ENCODE peak calls at places on chromosome 14, in six cellular contexts. J is fibroblast of lung, K is cardiac muscle cell, X is ascending aorta, E is adrenal gland, Y is mammary epithelial cell. G is an unnamed sample.

GRCh38 chr14:48693793-48694192 is 892.4 kb downstream of the RPS29 start:
- DNase-seq in J (no peak), K (no peak), X (no peak), E (no peak), Y (no peak), G (no peak)

GRCh38 chr14:105251920-105252319 is 3.6 kb downstream of the BTBD6 start:
- DNase-seq in J (no peak), K (no peak), X (no peak), E (no peak), Y (no peak), G (no peak)

GRCh38 chr14:33509927-33510535 is 440.8 kb downstream of the EGLN3 start:
- DNase-seq in J (peak; percentile 94), K (peak; percentile 85), X (no peak), E (peak; percentile 31), Y (peak; percentile 5), G (peak; percentile 90)

GRCh38 chr14:59377991-59378720 is 87.0 kb downstream of the GPR135 start:
- DNase-seq in J (no peak), K (peak; percentile 21), X (no peak), E (no peak), Y (no peak), G (no peak)

GRCh38 chr14:20630340-20631022 is 11.0 kb downstream of the OR6S1 start:
- DNase-seq in J (peak; percentile 27), K (peak; percentile 41), X (no peak), E (no peak), Y (peak; percentile 73), G (peak; percentile 52)

GRCh38 chr14:26598081-26598671 is 343 bp upstream of the NOVA1 start:
- DNase-seq in J (peak; percentile 87), K (peak; percentile 97), X (no peak), E (peak; percentile 86), Y (no peak), G (peak; percentile 98)

GRCh38 chr14:79949906-79950305 is 261.4 kb downstream of the DIO2 start:
- DNase-seq in J (peak; percentile 15), K (no peak), X (no peak), E (no peak), Y (no peak), G (no peak)

GRCh38 chr14:44846232-44846824 is 115.4 kb downstream of the KLHL28 start:
- DNase-seq in J (peak; percentile 21), K (peak; percentile 72), X (no peak), E (no peak), Y (peak; percentile 20), G (peak; percentile 73)

GRCh38 chr14:63504628-63505027 is 38.5 kb downstream of the PPP2R5E start:
- DNase-seq in J (no peak), K (no peak), X (no peak), E (no peak), Y (peak; percentile 35), G (no peak)

GRCh38 chr14:103879570-103880333 is 32.4 kb upstream of the PPP1R13B start:
- DNase-seq in J (peak; percentile 41), K (peak; percentile 60), X (no peak), E (peak; percentile 87), Y (peak; percentile 36), G (no peak)

GRCh38 chr14:89540830-89541470 is 123.9 kb upstream of the FOXN3 start:
- DNase-seq in J (peak; percentile 93), K (peak; percentile 56), X (no peak), E (no peak), Y (peak; percentile 2), G (peak; percentile 68)

GRCh38 chr14:99578541-99579044 is 25.4 kb downstream of the CCDC85C start:
- DNase-seq in J (no peak), K (no peak), X (no peak), E (peak; percentile 61), Y (no peak), G (no peak)

GRCh38 chr14:33524244-33524643 is 426.6 kb downstream of the EGLN3 start:
- DNase-seq in J (no peak), K (no peak), X (no peak), E (no peak), Y (no peak), G (no peak)

GRCh38 chr14:36971263-36971855 is 201.0 kb downstream of the SLC25A21 start:
- DNase-seq in J (no peak), K (no peak), X (no peak), E (no peak), Y (no peak), G (no peak)

GRCh38 chr14:32635103-32635719 is 303.5 kb upstream of the NPAS3 start:
- DNase-seq in J (peak; percentile 76), K (peak; percentile 64), X (no peak), E (no peak), Y (peak; percentile 35), G (peak; percentile 66)

GRCh38 chr14:105184461-105184860 is 3.3 kb upstream of the NUDT14 start:
- DNase-seq in J (no peak), K (no peak), X (no peak), E (no peak), Y (no peak), G (no peak)

GRCh38 chr14:76775695-76776305 is 14.5 kb downstream of the VASH1 start:
- DNase-seq in J (no peak), K (no peak), X (no peak), E (no peak), Y (no peak), G (no peak)

GRCh38 chr14:76774471-76775158 is 13.3 kb downstream of the VASH1 start:
- DNase-seq in J (no peak), K (no peak), X (no peak), E (no peak), Y (no peak), G (no peak)

GRCh38 chr14:76777721-76778120 is 16.5 kb downstream of the VASH1 start:
- DNase-seq in J (no peak), K (no peak), X (no peak), E (no peak), Y (no peak), G (no peak)

GRCh38 chr14:76775159-76775694 is 14.0 kb downstream of the VASH1 start:
- DNase-seq in J (no peak), K (no peak), X (no peak), E (no peak), Y (no peak), G (no peak)

GRCh38 chr14:76776306-76777251 is 15.3 kb downstream of the VASH1 start:
- DNase-seq in J (no peak), K (no peak), X (no peak), E (no peak), Y (no peak), G (no peak)
- TF ChIP-seq CTCF in J (no peak), K (peak; percentile 20), X (no peak), E (no peak), Y (no peak), G (no peak)

GRCh38 chr14:72893636-72894322 is at the start of gene DPF3:
- DNase-seq in J (peak; percentile 95), K (peak; percentile 96), X (peak; percentile 92), E (peak; percentile 96), Y (peak; percentile 95), G (peak; percentile 97)

GRCh38 chr14:72892879-72893635 is 844 bp downstream of the DPF3 start:
- DNase-seq in J (peak; percentile 33), K (peak; percentile 11), X (no peak), E (peak; percentile 24), Y (peak; percentile 37), G (no peak)

GRCh38 chr14:72891666-72892102 is 2.2 kb downstream of the DPF3 start:
- DNase-seq in J (no peak), K (no peak), X (no peak), E (no peak), Y (no peak), G (no peak)

GRCh38 chr14:72894323-72894622 is 372 bp upstream of the DPF3 start:
- DNase-seq in J (peak; percentile 13), K (no peak), X (no peak), E (no peak), Y (no peak), G (no peak)

DNA sequence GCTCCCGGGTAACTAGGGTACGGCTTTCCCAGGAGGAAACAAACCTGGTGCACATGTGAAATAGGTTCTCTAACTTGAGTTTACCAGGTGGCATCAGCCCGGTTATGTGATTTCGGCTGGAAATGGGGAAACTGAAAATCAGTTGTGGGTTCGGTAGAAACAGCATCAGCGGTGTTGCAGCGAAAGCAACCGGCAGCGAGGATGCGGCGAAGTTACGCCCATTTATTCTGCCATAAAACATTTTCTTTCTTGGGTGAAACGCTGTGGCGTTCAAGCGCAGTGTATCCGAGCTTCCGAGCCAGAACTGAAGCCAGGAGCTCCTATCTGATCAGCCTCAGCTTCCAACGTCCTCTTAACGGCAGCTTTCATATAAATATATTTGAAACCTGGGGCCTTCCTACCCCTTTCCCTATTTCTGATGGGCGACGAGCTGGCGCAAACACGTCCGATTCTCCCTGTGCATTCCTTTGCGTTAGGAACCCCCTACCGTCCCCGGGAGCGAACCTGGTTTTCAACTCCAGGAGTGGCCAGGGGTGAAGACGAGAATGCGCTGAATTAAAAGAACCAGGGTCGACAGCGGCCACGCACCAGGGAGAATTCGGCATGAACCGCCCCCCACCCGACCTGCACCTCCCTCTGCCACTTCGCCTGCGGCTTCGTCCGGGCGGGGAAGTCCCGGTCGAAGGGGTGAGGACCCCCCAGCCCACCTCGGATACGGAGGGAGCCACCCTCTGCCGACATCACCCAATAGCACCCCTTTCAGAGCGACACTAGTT is 1.6 kb downstream of the DPF3 start:
- DNase-seq in J (peak; percentile 46), K (no peak), X (no peak), E (no peak), Y (peak; percentile 58), G (peak; percentile 46)
- H3K4me3 ChIP-seq in J (peak overlapping the region; percentile 85), K (peak overlapping the region; percentile 89), X (peak overlapping the region; percentile 92), E (peak overlapping the region; percentile 15), Y (peak overlapping the region; percentile 99), G (peak overlapping the region; percentile 83)

DNA sequence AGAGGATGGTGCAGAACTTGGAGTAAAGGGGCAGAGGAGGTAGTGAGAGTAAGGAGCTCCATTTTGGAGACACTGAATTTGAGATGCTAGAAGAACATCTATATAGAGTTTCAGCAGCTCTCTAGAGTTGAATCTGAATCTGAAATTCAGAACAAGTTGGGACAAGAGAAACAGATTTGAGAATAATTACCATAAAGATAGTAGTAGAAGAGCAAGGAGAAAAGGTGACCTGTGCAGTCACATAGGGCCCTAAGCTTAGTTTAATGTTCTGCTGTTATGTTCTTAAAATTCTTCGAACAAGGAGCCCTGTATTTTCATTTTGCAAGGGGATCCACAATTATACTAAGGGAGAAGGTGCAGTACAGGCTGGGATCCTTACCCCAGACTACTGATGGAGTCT is 7.4 kb downstream of the REM2 start:
- DNase-seq in J (no peak), K (no peak), X (no peak), E (no peak), Y (peak; percentile 34), G (no peak)
- TF ChIP-seq CTCF in J (no peak), K (no peak), X (no peak), E (no peak), Y (no peak), G (no peak)

DNA sequence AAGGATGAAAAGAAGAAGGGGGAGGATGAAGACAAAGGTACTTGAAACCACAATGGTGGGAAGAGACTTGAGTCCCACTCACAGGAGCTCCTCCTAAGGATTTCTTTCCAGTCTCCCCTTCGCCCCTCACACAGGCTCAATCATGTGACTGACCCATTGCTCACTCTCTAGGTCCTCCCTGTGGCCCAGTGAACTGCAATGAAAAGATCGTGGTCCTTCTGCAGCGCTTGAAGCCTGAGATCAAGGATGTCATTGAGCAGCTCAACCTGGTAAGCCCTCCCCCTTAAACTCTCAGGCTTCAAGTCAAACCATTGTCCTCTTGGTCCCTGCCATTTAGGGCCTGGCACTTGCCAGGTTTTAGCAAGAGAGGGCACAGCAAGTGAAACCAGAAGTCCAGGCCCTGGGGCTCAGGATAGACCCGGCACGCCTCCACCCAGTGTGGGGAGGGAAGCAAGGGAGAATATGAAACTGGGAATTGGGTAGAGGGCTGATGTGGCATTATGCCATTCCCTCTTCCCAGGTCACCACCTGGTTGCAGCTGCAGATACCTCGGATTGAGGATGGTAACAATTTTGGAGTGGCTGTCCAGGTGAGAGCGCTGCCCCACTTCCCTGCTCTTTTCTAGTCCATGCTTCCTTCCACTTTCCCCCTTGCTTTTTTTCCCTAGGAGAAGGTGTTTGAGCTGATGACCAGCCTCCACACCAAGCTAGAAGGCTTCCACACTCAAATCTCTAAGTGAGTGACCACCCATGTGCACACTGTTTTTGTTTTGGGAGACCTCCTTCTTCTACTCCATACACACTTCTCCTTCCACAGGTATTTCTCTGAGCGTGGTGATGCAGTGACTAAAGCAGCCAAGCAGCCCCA is 1.8 kb downstream of the PSME1 start:
- DNase-seq in J (no peak), K (no peak), X (no peak), E (no peak), Y (no peak), G (no peak)
- H3K4me3 ChIP-seq in J (peak overlapping the region; percentile 90), K (no peak overlapping the region), X (no peak overlapping the region), E (no peak overlapping the region), Y (no peak overlapping the region), G (no peak overlapping the region)

G was measured in fibroblast of pulmonary artery.